ENCODE peak calls at places on chromosomes 3 and 15, in seven cellular contexts. B is PC-3; H is neural progenitor cell; U is AG09319; J is CD8-positive, alpha-beta T cell; I is heart right ventricle; Q is A549. Y is an unnamed sample.

GRCh38 chr3:187519428-187519890 is 150.7 kb downstream of the SST start:
- DNase-seq in B (no peak), Q (no peak), I (no peak), U (no peak), H (peak), J (no peak), Y (no peak)

GRCh38 chr3:189883113-189883753 is 237.5 kb downstream of the P3H2 start:
- DNase-seq in U (no peak), Q (no peak), H (no peak), I (no peak), J (no peak), B (peak), Y (no peak)

GRCh38 chr15:93477721-93478120 is 388.7 kb upstream of the RGMA start:
- DNase-seq in I (no peak), Q (no peak), U (no peak), J (no peak), H (peak), B (no peak), Y (no peak)

GRCh38 chr15:32688151-32688639 is 29.6 kb upstream of the GREM1 start:
- DNase-seq in J (no peak), Q (peak), U (no peak), B (peak), H (no peak), I (no peak), Y (no peak)

GRCh38 chr3:55202320-55202719 is 274.5 kb upstream of the LRTM1 start:
- DNase-seq in U (no peak), I (no peak), H (no peak), J (no peak), Q (no peak), B (peak), Y (no peak)

GRCh38 chr3:53242155-53242554 is 13.7 kb downstream of the TKT start:
- DNase-seq in Q (no peak), H (no peak), J (no peak), U (no peak), B (no peak), I (peak), Y (no peak)

GRCh38 chr3:39250116-39250747 is 29.6 kb downstream of the CX3CR1 start:
- DNase-seq in H (no peak), Q (no peak), B (no peak), I (no peak), J (no peak), U (no peak), Y (no peak)

GRCh38 chr3:128177865-128178264 is 24.6 kb downstream of the EEFSEC start:
- DNase-seq in U (no peak), J (no peak), I (no peak), Q (no peak), B (no peak), H (no peak), Y (no peak)

GRCh38 chr15:91374336-91374735 is 274.3 kb downstream of the SV2B start:
- DNase-seq in J (no peak), H (no peak), B (no peak), I (no peak), U (no peak), Q (no peak), Y (no peak)

GRCh38 chr3:14289590-14290453 is 111.2 kb downstream of the LSM3 start:
- DNase-seq in J (no peak), H (no peak), I (peak), B (peak), U (no peak), Q (peak), Y (no peak)

GRCh38 chr3:171976526-171976925 is 62.9 kb upstream of the FNDC3B start:
- DNase-seq in J (no peak), H (no peak), I (peak), Q (no peak), B (peak), U (no peak), Y (no peak)

GRCh38 chr3:23949784-23950183 is 4.7 kb downstream of the NR1D2 start:
- DNase-seq in U (no peak), J (no peak), H (no peak), I (peak), Q (no peak), B (peak), Y (no peak)

GRCh38 chr15:62777657-62778056 is 264.9 kb upstream of the TPM1 start:
- DNase-seq in I (no peak), B (peak), U (peak), J (no peak), Q (no peak), H (no peak), Y (no peak)

GRCh38 chr3:115062009-115062408 is 85.1 kb downstream of the ZBTB20 start:
- DNase-seq in J (no peak), Q (no peak), U (no peak), H (no peak), B (no peak), I (no peak), Y (no peak)

GRCh38 chr3:189529468-189529867 is 101.7 kb upstream of the TP63 start:
- DNase-seq in U (no peak), B (no peak), I (no peak), Q (no peak), J (no peak), H (no peak), Y (no peak)

GRCh38 chr3:184230603-184231528 is 1.5 kb downstream of the VWA5B2 start:
- DNase-seq in U (no peak), I (no peak), Q (no peak), J (no peak), B (peak), H (peak), Y (no peak)

GRCh38 chr15:81828135-81828534 is 217.7 kb downstream of the MEX3B start:
- DNase-seq in H (no peak), Q (no peak), I (no peak), B (no peak), U (no peak), J (no peak), Y (no peak)
- TF ChIP-seq CTCF in H (no peak), Q (no peak), I (no peak), B (no peak), U (no peak), J (no peak), Y (no peak)

GRCh38 chr3:191966556-191966955 is 505.6 kb downstream of the PYDC2 start:
- DNase-seq in U (no peak), J (no peak), H (no peak), B (no peak), Q (no peak), I (no peak), Y (no peak)

GRCh38 chr3:191963182-191963581 is 502.2 kb downstream of the PYDC2 start:
- DNase-seq in J (no peak), I (no peak), B (peak), U (no peak), H (peak), Q (no peak), Y (no peak)

GRCh38 chr3:191972714-191973398 is 511.9 kb downstream of the PYDC2 start:
- DNase-seq in Q (no peak), J (no peak), H (no peak), B (no peak), I (no peak), U (no peak), Y (no peak)

GRCh38 chr3:191973820-191974219 is 512.9 kb downstream of the PYDC2 start:
- DNase-seq in Q (no peak), J (no peak), B (no peak), I (no peak), U (no peak), H (no peak), Y (no peak)

DNA sequence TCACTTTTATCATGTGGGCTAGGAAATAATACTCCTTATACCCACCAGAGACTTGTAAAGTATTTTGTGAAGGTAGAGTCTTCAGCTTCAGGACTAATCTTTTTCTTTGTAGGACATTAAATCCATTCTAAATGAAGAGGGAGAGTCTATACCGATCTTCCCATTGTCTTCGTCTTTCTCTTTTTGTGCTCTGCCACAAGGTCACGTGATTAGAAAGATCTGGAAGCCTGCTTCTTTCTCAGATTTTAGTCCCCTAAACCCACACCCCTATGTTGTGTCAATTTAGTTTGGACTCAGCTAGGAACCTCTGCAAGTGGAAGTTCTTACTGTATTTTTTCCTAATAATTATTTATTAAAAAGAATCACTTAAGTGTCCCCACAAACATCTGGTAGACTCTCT is 507.3 kb downstream of the PYDC2 start:
- DNase-seq in U (no peak), J (no peak), I (no peak), B (no peak), H (no peak), Q (no peak), Y (no peak)
- TF ChIP-seq CTCF in U (no peak), J (no peak), I (no peak), B (no peak), H (no peak), Q (no peak), Y (no peak)

DNA sequence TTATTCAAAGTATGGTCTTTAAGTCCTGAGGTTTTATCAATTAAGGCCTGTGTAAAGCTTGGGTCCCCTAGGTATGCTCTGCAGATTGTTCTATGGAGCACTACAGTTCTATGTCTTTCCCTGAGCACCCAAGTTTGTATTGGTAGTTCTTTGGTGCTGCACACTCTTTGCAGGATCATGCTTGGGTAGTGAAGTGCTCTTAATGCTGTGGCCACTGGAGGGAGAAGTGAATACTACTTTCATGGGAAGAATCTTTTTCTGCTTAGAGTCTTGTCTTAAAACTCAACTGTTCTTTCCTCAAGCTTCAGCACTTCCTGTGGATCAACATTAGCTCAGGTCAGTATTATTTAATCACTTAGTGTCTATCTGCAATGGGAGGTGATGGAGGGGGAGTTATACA is 93.6 kb upstream of the CFAP20DC start:
- DNase-seq in I (no peak), J (no peak), U (no peak), Q (no peak), H (no peak), B (peak), Y (no peak)
- TF ChIP-seq CTCF in I (no peak), J (no peak), U (no peak), Q (no peak), H (peak), B (peak), Y (no peak)

DNA sequence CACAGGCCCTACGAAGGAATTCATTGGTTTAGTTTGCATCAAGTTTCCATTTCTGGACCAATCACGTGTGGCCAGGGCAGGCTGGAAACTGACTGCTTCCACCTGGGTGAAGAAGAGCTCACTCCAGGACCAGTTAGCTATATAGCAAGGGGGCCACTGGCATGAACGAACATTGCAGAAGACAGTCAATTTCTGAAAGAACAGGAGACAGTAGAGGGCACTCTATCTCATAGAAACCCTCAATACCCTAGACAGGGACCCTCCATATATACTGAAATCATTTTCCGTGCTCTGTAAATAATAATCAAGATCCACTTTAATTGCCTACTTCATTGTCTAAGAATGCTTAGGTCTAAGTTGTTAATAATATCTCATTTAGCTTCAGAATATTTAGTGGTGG is 215.6 kb downstream of the CADPS start:
- DNase-seq in J (no peak), Q (no peak), I (no peak), H (no peak), U (no peak), B (no peak), Y (no peak)
- TF ChIP-seq CTCF in J (no peak), Q (no peak), I (no peak), H (peak), U (no peak), B (peak), Y (no peak)

GRCh38 chr3:164390046-164390445 is 688.2 kb downstream of the SI start:
- DNase-seq in J (no peak), U (no peak), Q (no peak), I (no peak), H (no peak), B (no peak), Y (no peak)
- TF ChIP-seq CTCF in J (no peak), U (no peak), Q (no peak), I (no peak), H (peak), B (peak), Y (no peak)

DNA sequence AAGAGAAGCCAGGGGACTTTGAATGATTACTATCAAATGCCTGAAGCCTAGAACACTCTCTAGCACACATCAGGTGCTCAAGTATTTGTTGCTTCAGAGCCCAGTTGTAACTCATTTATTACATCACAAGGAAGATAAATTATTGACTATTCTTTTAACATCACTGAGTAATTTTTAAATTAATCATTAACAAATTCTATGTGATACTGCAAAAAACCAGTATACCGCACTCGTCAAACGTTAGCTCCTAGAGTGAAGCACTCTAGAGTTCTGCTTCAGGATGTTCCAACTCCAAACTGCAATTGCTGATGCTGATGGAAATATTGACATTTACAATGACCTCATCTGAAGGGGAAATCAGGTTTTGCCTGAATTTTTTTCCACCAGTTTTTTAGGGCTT is 123.2 kb upstream of the STAC start:
- DNase-seq in H (no peak), U (no peak), I (no peak), Q (no peak), J (no peak), B (peak), Y (no peak)
- TF ChIP-seq CTCF in H (no peak), U (no peak), I (no peak), Q (no peak), J (no peak), B (no peak), Y (no peak)

DNA sequence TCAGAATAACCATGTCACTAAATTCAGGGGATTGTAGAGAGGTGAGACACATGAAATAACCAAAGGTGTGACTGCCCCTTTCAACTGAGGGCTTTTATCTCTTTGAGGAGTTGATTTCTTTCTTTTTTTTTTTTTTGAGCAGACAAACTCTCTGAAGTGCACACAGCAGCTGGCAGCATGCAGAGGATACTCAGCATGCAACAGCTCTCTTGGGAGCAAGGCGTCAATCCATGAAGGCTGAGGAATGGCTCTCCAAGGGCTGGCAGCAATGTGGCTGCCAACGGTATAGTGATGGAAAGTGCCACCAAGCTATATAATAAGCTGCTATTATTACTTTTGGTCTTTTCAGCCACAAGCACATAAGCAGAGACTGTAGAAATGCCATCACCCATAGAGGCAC is 226.7 kb upstream of the FEZF2 start:
- DNase-seq in B (no peak), J (no peak), H (no peak), I (no peak), Q (no peak), U (no peak), Y (no peak)
- TF ChIP-seq CTCF in B (no peak), J (no peak), H (no peak), I (no peak), Q (no peak), U (no peak), Y (no peak)

GRCh38 chr3:197501496-197501878 is 54.3 kb downstream of the BDH1 start:
- DNase-seq in Q (no peak), H (no peak), B (peak), U (no peak), I (no peak), J (no peak), Y (no peak)

GRCh38 chr3:197504239-197505191 is 51.3 kb downstream of the BDH1 start:
- DNase-seq in H (peak), Q (no peak), U (no peak), I (no peak), B (no peak), J (no peak), Y (no peak)

GRCh38 chr3:197500812-197501211 is 55.0 kb downstream of the BDH1 start:
- DNase-seq in Q (no peak), U (no peak), I (no peak), J (no peak), H (no peak), B (peak), Y (no peak)

GRCh38 chr3:197503652-197504051 is 52.1 kb downstream of the BDH1 start:
- DNase-seq in H (no peak), Q (no peak), B (peak), J (no peak), U (no peak), I (no peak), Y (no peak)

GRCh38 chr3:197501879-197502620 is 53.7 kb downstream of the BDH1 start:
- DNase-seq in Q (no peak), U (no peak), B (peak), I (no peak), J (no peak), H (peak), Y (no peak)
- TF ChIP-seq CTCF in Q (peak), U (peak), B (peak), I (peak), J (no peak), H (peak), Y (no peak)

GRCh38 chr15:88476635-88477038 is 9.1 kb downstream of the MRPS11 start:
- DNase-seq in Q (peak), J (peak), I (peak), B (peak), U (no peak), H (peak), Y (no peak)
- TF ChIP-seq CTCF in Q (peak), J (peak), I (peak), B (peak), U (peak), H (peak), Y (no peak)

DNA sequence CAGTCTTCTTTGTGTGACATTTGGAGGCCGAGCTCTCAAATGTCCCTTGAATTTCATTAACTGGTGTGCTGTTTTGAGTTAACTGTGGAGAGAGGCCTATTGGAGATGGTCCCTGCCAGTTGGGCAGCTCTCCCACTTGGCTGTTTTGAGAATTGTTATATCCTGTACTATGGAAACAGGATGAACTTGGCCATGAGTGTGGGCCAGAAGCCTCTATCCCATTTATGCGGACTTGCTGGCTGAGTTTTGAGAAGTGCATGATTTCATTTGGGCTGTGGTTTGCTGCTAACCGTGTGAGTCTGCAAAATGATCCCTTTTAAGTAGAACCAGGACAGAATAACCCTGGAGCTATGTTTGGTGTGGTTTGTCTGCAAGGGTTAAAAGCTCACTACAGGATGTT is 366.0 kb downstream of the PTPRG start:
- DNase-seq in H (no peak), Q (no peak), B (no peak), I (peak), J (no peak), U (peak), Y (no peak)
- TF ChIP-seq CTCF in H (no peak), Q (no peak), B (no peak), I (no peak), J (no peak), U (no peak), Y (no peak)